ENCODE peak calls at places on chromosomes 4 and X, in seven cellular contexts. C is RWPE2, R is pancreas, B is H9, G is esophagus squamous epithelium, Q is psoas muscle, K is brain microvascular endothelial cell. F is an unnamed sample.

GRCh38 chrX:100643212-100643611 is 787 bp upstream of the SRPX2 start:
- DNase-seq in R (no peak), B (no peak), G (no peak), K (no peak), C (no peak), Q (no peak), F (no peak)

GRCh38 chrX:42106556-42106955 is 183.2 kb upstream of the CASK start:
- DNase-seq in C (no peak), B (no peak), Q (no peak), G (no peak), R (no peak), K (no peak), F (no peak)

GRCh38 chr4:175674219-175674618 is 137.8 kb downstream of the GPM6A start:
- DNase-seq in R (no peak), C (no peak), Q (no peak), G (no peak), B (peak), K (no peak), F (no peak)

GRCh38 chr4:82560853-82561744 is 689 bp downstream of the TMEM150C start:
- DNase-seq in Q (peak), G (no peak), K (no peak), R (peak), C (no peak), B (peak), F (no peak)

GRCh38 chr4:181952478-181952877 is 290.7 kb upstream of the TENM3 start:
- DNase-seq in Q (no peak), R (no peak), G (no peak), B (no peak), C (no peak), K (peak), F (peak)

GRCh38 chr4:10673817-10674369 is 10.7 kb downstream of the CLNK start:
- DNase-seq in R (no peak), G (no peak), B (no peak), C (no peak), K (no peak), Q (no peak), F (no peak)

GRCh38 chr4:109977854-109978501 is 65.3 kb downstream of the EGF start:
- DNase-seq in Q (no peak), K (peak), C (no peak), B (no peak), G (no peak), R (no peak), F (peak)

GRCh38 chr4:82606622-82607021 is 44.8 kb upstream of the TMEM150C start:
- DNase-seq in K (no peak), B (no peak), G (no peak), Q (no peak), C (no peak), R (no peak), F (no peak)

GRCh38 chrX:47502591-47503222 is 19.7 kb upstream of the ZNF41 start:
- DNase-seq in B (no peak), Q (no peak), R (no peak), C (no peak), G (no peak), K (no peak), F (no peak)

GRCh38 chr4:129362685-129363274 is 266.8 kb downstream of the C4orf33 start:
- DNase-seq in Q (peak), R (no peak), C (no peak), G (no peak), K (peak), B (peak), F (peak)

GRCh38 chrX:4935387-4935786 is 1221.9 kb upstream of the PRKX start:
- DNase-seq in K (no peak), R (no peak), Q (no peak), G (no peak), B (no peak), C (no peak), F (no peak)

GRCh38 chrX:155094468-155095061 is 23.3 kb downstream of the BRCC3 start:
- DNase-seq in C (no peak), G (no peak), R (no peak), Q (no peak), K (peak), B (no peak), F (no peak)

GRCh38 chr4:113057891-113058290 is 8.4 kb downstream of the ANK2 start:
- DNase-seq in R (no peak), K (peak), Q (no peak), G (no peak), C (no peak), B (no peak), F (no peak)

GRCh38 chrX:136819026-136819425 is 38.3 kb upstream of the ARHGEF6 start:
- DNase-seq in G (no peak), B (no peak), C (no peak), K (no peak), Q (no peak), R (no peak), F (no peak)

GRCh38 chr4:78320353-78320935 is 231.1 kb upstream of the ANXA3 start:
- DNase-seq in R (no peak), G (no peak), B (no peak), K (no peak), Q (no peak), C (no peak), F (no peak)

GRCh38 chr4:125317526-125317880 is 2.7 kb downstream of the FAT4 start:
- DNase-seq in B (peak), Q (peak), K (peak), C (no peak), R (no peak), G (no peak), F (no peak)

GRCh38 chr4:878796-879729 is 53.1 kb downstream of the GAK start:
- DNase-seq in K (no peak), C (no peak), B (no peak), Q (no peak), G (no peak), R (peak), F (no peak)

GRCh38 chr4:877502-877901 is 51.6 kb upstream of the CPLX1 start:
- DNase-seq in R (peak), G (no peak), C (no peak), Q (no peak), K (no peak), B (no peak), F (no peak)

GRCh38 chr4:874971-875817 is 49.3 kb upstream of the CPLX1 start:
- DNase-seq in B (no peak), K (no peak), R (peak), C (no peak), G (no peak), Q (no peak), F (no peak)

GRCh38 chr4:875818-876423 is 50.0 kb upstream of the CPLX1 start:
- DNase-seq in Q (no peak), C (no peak), K (no peak), B (no peak), R (peak), G (no peak), F (no peak)

DNA sequence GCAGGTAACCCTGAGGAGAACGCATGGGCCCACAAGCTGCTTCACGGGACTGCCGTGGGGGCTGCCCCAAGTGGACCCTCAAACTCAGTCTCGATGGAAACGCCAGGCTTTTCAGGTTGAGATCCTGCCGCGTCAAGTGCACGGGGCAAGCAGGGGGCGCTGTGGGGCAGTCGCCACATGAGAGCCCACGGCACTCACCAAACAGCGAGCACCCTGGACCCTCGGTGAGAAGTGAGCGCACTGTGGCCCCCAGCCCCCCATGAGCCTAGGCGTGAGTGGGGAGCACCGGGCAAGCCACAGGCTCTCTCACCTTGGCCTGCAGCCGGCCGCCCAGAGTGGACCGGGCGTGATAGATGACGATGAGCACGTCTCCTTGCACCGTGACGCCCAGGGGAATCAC is 50.9 kb upstream of the CPLX1 start:
- DNase-seq in C (no peak), Q (no peak), R (peak), G (no peak), B (peak), K (no peak), F (no peak)
- TF ChIP-seq CTCF in C (no peak), Q (peak), R (no peak), G (no peak), B (peak), K (peak), F (no peak)

DNA sequence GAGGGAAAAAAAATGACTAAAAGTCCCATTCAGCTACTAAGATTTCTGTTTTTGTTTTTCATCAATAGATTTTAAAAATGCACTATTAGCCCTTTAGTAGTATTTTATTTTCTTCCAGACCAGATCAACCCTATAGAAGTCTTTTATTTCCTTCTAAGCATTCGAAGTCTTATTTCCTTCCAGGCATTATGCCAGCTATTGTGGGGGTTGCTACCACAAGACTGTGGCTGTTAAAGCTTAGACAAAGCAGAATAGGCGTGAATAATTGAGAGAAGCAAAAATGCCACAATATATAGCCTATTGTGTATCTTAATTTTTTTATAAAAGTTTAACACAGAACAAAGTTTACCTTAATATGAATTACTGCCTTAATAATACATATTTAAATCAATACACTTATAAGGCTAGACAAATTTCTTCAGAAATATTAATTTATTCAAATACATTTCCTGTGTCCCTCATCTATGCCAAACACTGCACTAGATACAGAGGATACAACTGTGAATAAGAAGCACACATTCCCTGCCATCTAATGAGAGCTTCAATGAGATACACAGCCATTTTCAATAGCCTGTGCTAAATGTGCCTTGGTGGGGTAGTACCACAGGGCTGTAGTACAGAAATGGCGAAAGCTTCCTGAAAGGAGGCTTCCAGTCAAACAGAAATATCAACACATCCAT is 33.1 kb downstream of the SLC10A7 start:
- DNase-seq in Q (no peak), K (peak), R (no peak), B (no peak), C (no peak), G (no peak), F (no peak)
- H3K27ac ChIP-seq in Q (no peak), K (no peak), R (no peak), B (no peak), C (no peak), G (no peak), F (no peak)

GRCh38 chr4:146343776-146344175 is 129.4 kb downstream of the REELD1 start:
- DNase-seq in C (no peak), Q (no peak), R (no peak), B (no peak), G (no peak), K (no peak), F (no peak)
- TF ChIP-seq CTCF in C (no peak), Q (no peak), R (no peak), B (no peak), G (no peak), K (no peak), F (no peak)

GRCh38 chrX:108221481-108221880 is 129.9 kb downstream of the ATG4A start:
- DNase-seq in Q (no peak), B (no peak), C (no peak), G (no peak), K (no peak), R (no peak), F (no peak)
- H3K27ac ChIP-seq in Q (no peak), B (no peak), C (no peak), G (peak), K (no peak), R (no peak), F (no peak)

GRCh38 chrX:140050906-140051305 is 85.6 kb upstream of the CXorf66 start:
- DNase-seq in Q (no peak), B (no peak), C (no peak), G (no peak), K (no peak), R (no peak), F (peak)
- TF ChIP-seq CTCF in Q (no peak), B (peak), C (peak), G (no peak), K (peak), R (no peak), F (peak)

F was measured in RWPE1.